ENCODE peak calls at places on chromosome 2, in seven cellular contexts. One of them, this sample, is unnamed. For H3K4me1, the result is how much of the 10 kb centered on the place peaks cover.

GRCh38 chr2:43751476-43751875 is 22.4 kb upstream of the DYNC2LI1 start:
- DNase-seq in CD8-positive, alpha-beta T cell: no peak
- DNase-seq in mucosa of descending colon: no peak
- DNase-seq in CD4-positive, CD25-positive, alpha-beta regulatory T cell: no peak
- DNase-seq in GM23338: no peak
- DNase-seq in sigmoid colon: no peak
- DNase-seq in SJSA1: no peak
- DNase-seq in this sample: no peak

GRCh38 chr2:207765541-207765940 is 4.2 kb downstream of the FZD5 start:
- DNase-seq in CD4-positive, CD25-positive, alpha-beta regulatory T cell: no peak
- DNase-seq in mucosa of descending colon: peak
- DNase-seq in CD8-positive, alpha-beta T cell: no peak
- DNase-seq in SJSA1: no peak
- DNase-seq in sigmoid colon: no peak
- DNase-seq in GM23338: peak
- DNase-seq in this sample: no peak

GRCh38 chr2:160194946-160195345 is 5.1 kb downstream of the ITGB6 start:
- DNase-seq in CD8-positive, alpha-beta T cell: no peak
- DNase-seq in GM23338: no peak
- DNase-seq in mucosa of descending colon: no peak
- DNase-seq in CD4-positive, CD25-positive, alpha-beta regulatory T cell: no peak
- DNase-seq in sigmoid colon: no peak
- DNase-seq in SJSA1: no peak
- DNase-seq in this sample: no peak

GRCh38 chr2:231928481-231928880 is 2.3 kb upstream of the NPPC start:
- DNase-seq in SJSA1: peak
- DNase-seq in sigmoid colon: peak
- DNase-seq in CD4-positive, CD25-positive, alpha-beta regulatory T cell: no peak
- DNase-seq in GM23338: peak
- DNase-seq in mucosa of descending colon: no peak
- DNase-seq in CD8-positive, alpha-beta T cell: no peak
- DNase-seq in this sample: no peak

GRCh38 chr2:117958186-117958585 is 55.7 kb downstream of the CCDC93 start:
- DNase-seq in sigmoid colon: no peak
- DNase-seq in CD4-positive, CD25-positive, alpha-beta regulatory T cell: no peak
- DNase-seq in mucosa of descending colon: peak
- DNase-seq in SJSA1: no peak
- DNase-seq in GM23338: no peak
- DNase-seq in CD8-positive, alpha-beta T cell: no peak
- DNase-seq in this sample: no peak

GRCh38 chr2:109703076-109703475 is 88.9 kb downstream of the SOWAHC start:
- DNase-seq in CD8-positive, alpha-beta T cell: no peak
- DNase-seq in SJSA1: no peak
- DNase-seq in CD4-positive, CD25-positive, alpha-beta regulatory T cell: no peak
- DNase-seq in sigmoid colon: peak
- DNase-seq in GM23338: no peak
- DNase-seq in mucosa of descending colon: no peak
- DNase-seq in this sample: no peak

GRCh38 chr2:186913870-186914269 is 64.9 kb upstream of the ZSWIM2 start:
- DNase-seq in SJSA1: no peak
- DNase-seq in mucosa of descending colon: no peak
- DNase-seq in CD8-positive, alpha-beta T cell: no peak
- DNase-seq in GM23338: no peak
- DNase-seq in sigmoid colon: no peak
- DNase-seq in CD4-positive, CD25-positive, alpha-beta regulatory T cell: no peak
- DNase-seq in this sample: peak

GRCh38 chr2:175234153-175234552 is 52.6 kb upstream of the ATP5MC3 start:
- DNase-seq in CD4-positive, CD25-positive, alpha-beta regulatory T cell: no peak
- DNase-seq in SJSA1: no peak
- DNase-seq in GM23338: no peak
- DNase-seq in sigmoid colon: no peak
- DNase-seq in CD8-positive, alpha-beta T cell: no peak
- DNase-seq in mucosa of descending colon: no peak
- DNase-seq in this sample: no peak

GRCh38 chr2:12202702-12203101 is 456.3 kb downstream of the LPIN1 start:
- DNase-seq in sigmoid colon: peak
- DNase-seq in mucosa of descending colon: peak
- DNase-seq in CD4-positive, CD25-positive, alpha-beta regulatory T cell: no peak
- DNase-seq in GM23338: no peak
- DNase-seq in SJSA1: no peak
- DNase-seq in CD8-positive, alpha-beta T cell: no peak
- DNase-seq in this sample: no peak

GRCh38 chr2:231886071-231886681 is 40.0 kb downstream of the NPPC start:
- DNase-seq in SJSA1: no peak
- DNase-seq in CD4-positive, CD25-positive, alpha-beta regulatory T cell: no peak
- DNase-seq in GM23338: no peak
- DNase-seq in CD8-positive, alpha-beta T cell: no peak
- DNase-seq in sigmoid colon: no peak
- DNase-seq in mucosa of descending colon: no peak
- DNase-seq in this sample: no peak

GRCh38 chr2:25227576-25227975 is 59.2 kb upstream of the POMC start:
- DNase-seq in CD8-positive, alpha-beta T cell: no peak
- DNase-seq in sigmoid colon: no peak
- DNase-seq in SJSA1: no peak
- DNase-seq in CD4-positive, CD25-positive, alpha-beta regulatory T cell: no peak
- DNase-seq in mucosa of descending colon: no peak
- DNase-seq in GM23338: peak
- DNase-seq in this sample: no peak

GRCh38 chr2:193885419-193885818 is 1690.7 kb upstream of the TMEFF2 start:
- DNase-seq in sigmoid colon: no peak
- DNase-seq in CD4-positive, CD25-positive, alpha-beta regulatory T cell: no peak
- DNase-seq in SJSA1: no peak
- DNase-seq in CD8-positive, alpha-beta T cell: no peak
- DNase-seq in mucosa of descending colon: no peak
- DNase-seq in GM23338: no peak
- DNase-seq in this sample: no peak

GRCh38 chr2:8633186-8633734 is 48.6 kb upstream of the ID2 start:
- DNase-seq in GM23338: no peak
- DNase-seq in mucosa of descending colon: no peak
- DNase-seq in CD8-positive, alpha-beta T cell: no peak
- DNase-seq in CD4-positive, CD25-positive, alpha-beta regulatory T cell: no peak
- DNase-seq in SJSA1: no peak
- DNase-seq in sigmoid colon: no peak
- DNase-seq in this sample: no peak

GRCh38 chr2:50225021-50225928 is 806.7 kb downstream of the NRXN1 start:
- DNase-seq in SJSA1: no peak
- DNase-seq in CD4-positive, CD25-positive, alpha-beta regulatory T cell: no peak
- DNase-seq in sigmoid colon: no peak
- DNase-seq in GM23338: peak
- DNase-seq in CD8-positive, alpha-beta T cell: no peak
- DNase-seq in mucosa of descending colon: no peak
- DNase-seq in this sample: no peak

GRCh38 chr2:232873292-232873908 is 3.3 kb downstream of the SNORC start:
- DNase-seq in CD4-positive, CD25-positive, alpha-beta regulatory T cell: no peak
- DNase-seq in GM23338: no peak
- DNase-seq in SJSA1: no peak
- DNase-seq in CD8-positive, alpha-beta T cell: no peak
- DNase-seq in sigmoid colon: peak
- DNase-seq in mucosa of descending colon: peak
- DNase-seq in this sample: no peak

GRCh38 chr2:143901185-143901842 is 618.6 kb downstream of the ZEB2 start:
- DNase-seq in mucosa of descending colon: no peak
- DNase-seq in GM23338: no peak
- DNase-seq in sigmoid colon: no peak
- DNase-seq in CD8-positive, alpha-beta T cell: no peak
- DNase-seq in CD4-positive, CD25-positive, alpha-beta regulatory T cell: no peak
- DNase-seq in SJSA1: no peak
- DNase-seq in this sample: no peak

GRCh38 chr2:74103763-74104162 is 43.9 kb downstream of the BOLA3 start:
- DNase-seq in CD4-positive, CD25-positive, alpha-beta regulatory T cell: no peak
- DNase-seq in SJSA1: no peak
- DNase-seq in sigmoid colon: no peak
- DNase-seq in mucosa of descending colon: no peak
- DNase-seq in GM23338: no peak
- DNase-seq in CD8-positive, alpha-beta T cell: no peak
- DNase-seq in this sample: no peak

GRCh38 chr2:218448934-218449333 is 30.0 kb downstream of the VIL1 start:
- DNase-seq in SJSA1: no peak
- DNase-seq in GM23338: no peak
- DNase-seq in mucosa of descending colon: peak
- DNase-seq in sigmoid colon: no peak
- DNase-seq in CD4-positive, CD25-positive, alpha-beta regulatory T cell: no peak
- DNase-seq in CD8-positive, alpha-beta T cell: no peak
- DNase-seq in this sample: no peak

GRCh38 chr2:216370961-216371633 is 1.2 kb downstream of the MARCHF4 start:
- DNase-seq in CD8-positive, alpha-beta T cell: no peak
- DNase-seq in sigmoid colon: no peak
- DNase-seq in GM23338: peak
- DNase-seq in mucosa of descending colon: no peak
- DNase-seq in CD4-positive, CD25-positive, alpha-beta regulatory T cell: no peak
- DNase-seq in SJSA1: no peak
- DNase-seq in this sample: no peak

DNA sequence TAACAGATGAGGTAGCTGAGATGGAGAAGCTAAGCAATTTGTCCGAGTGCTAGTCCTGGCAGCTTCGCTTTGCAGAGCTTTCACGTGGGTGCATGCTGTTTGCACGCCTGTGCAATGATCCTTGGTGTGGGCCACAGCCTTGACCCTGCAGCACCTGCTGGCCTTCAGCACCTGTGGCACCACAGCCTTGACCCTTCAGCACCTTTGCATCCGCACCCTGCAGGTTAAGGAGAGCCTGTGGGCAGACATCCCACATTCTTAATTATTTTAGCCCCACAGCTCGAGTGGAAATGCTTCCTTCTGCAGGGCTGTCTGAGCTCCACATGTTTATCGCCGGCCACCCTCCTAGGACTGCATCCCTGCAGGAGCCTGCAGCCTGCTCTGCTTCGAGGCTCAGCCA is 19.3 kb downstream of the NCK2 start:
- DNase-seq in CD8-positive, alpha-beta T cell: no peak
- DNase-seq in mucosa of descending colon: no peak
- DNase-seq in SJSA1: no peak
- DNase-seq in CD4-positive, CD25-positive, alpha-beta regulatory T cell: no peak
- DNase-seq in GM23338: no peak
- DNase-seq in sigmoid colon: no peak
- DNase-seq in this sample: no peak
- H3K4me1 ChIP-seq in CD8-positive, alpha-beta T cell: half or more
- H3K4me1 ChIP-seq in mucosa of descending colon: under half
- H3K4me1 ChIP-seq in SJSA1: under half
- H3K4me1 ChIP-seq in CD4-positive, CD25-positive, alpha-beta regulatory T cell: half or more
- H3K4me1 ChIP-seq in GM23338: under half
- H3K4me1 ChIP-seq in sigmoid colon: under half
- H3K4me1 ChIP-seq in this sample: under half

GRCh38 chr2:36561223-36561944 is 36.6 kb downstream of the FEZ2 start:
- DNase-seq in GM23338: peak
- DNase-seq in CD4-positive, CD25-positive, alpha-beta regulatory T cell: no peak
- DNase-seq in CD8-positive, alpha-beta T cell: no peak
- DNase-seq in SJSA1: peak
- DNase-seq in mucosa of descending colon: peak
- DNase-seq in sigmoid colon: no peak
- DNase-seq in this sample: no peak

GRCh38 chr2:36559221-36559942 is 38.6 kb downstream of the FEZ2 start:
- DNase-seq in mucosa of descending colon: no peak
- DNase-seq in GM23338: peak
- DNase-seq in SJSA1: no peak
- DNase-seq in CD8-positive, alpha-beta T cell: no peak
- DNase-seq in sigmoid colon: no peak
- DNase-seq in CD4-positive, CD25-positive, alpha-beta regulatory T cell: no peak
- DNase-seq in this sample: no peak

GRCh38 chr2:36562973-36563532 is 34.9 kb downstream of the FEZ2 start:
- DNase-seq in GM23338: no peak
- DNase-seq in mucosa of descending colon: no peak
- DNase-seq in SJSA1: no peak
- DNase-seq in CD8-positive, alpha-beta T cell: no peak
- DNase-seq in sigmoid colon: no peak
- DNase-seq in CD4-positive, CD25-positive, alpha-beta regulatory T cell: no peak
- DNase-seq in this sample: no peak

GRCh38 chr2:36562245-36562644 is 35.7 kb downstream of the FEZ2 start:
- DNase-seq in sigmoid colon: no peak
- DNase-seq in SJSA1: no peak
- DNase-seq in GM23338: no peak
- DNase-seq in CD4-positive, CD25-positive, alpha-beta regulatory T cell: no peak
- DNase-seq in CD8-positive, alpha-beta T cell: no peak
- DNase-seq in mucosa of descending colon: no peak
- DNase-seq in this sample: no peak

GRCh38 chr2:36560726-36561125 is 37.2 kb downstream of the FEZ2 start:
- DNase-seq in mucosa of descending colon: no peak
- DNase-seq in GM23338: no peak
- DNase-seq in CD8-positive, alpha-beta T cell: no peak
- DNase-seq in sigmoid colon: no peak
- DNase-seq in CD4-positive, CD25-positive, alpha-beta regulatory T cell: no peak
- DNase-seq in SJSA1: no peak
- DNase-seq in this sample: no peak
- H3K4me1 ChIP-seq in mucosa of descending colon: under half
- H3K4me1 ChIP-seq in GM23338: under half
- H3K4me1 ChIP-seq in CD8-positive, alpha-beta T cell: under half
- H3K4me1 ChIP-seq in sigmoid colon: under half
- H3K4me1 ChIP-seq in CD4-positive, CD25-positive, alpha-beta regulatory T cell: under half
- H3K4me1 ChIP-seq in SJSA1: half or more
- H3K4me1 ChIP-seq in this sample: under half

DNA sequence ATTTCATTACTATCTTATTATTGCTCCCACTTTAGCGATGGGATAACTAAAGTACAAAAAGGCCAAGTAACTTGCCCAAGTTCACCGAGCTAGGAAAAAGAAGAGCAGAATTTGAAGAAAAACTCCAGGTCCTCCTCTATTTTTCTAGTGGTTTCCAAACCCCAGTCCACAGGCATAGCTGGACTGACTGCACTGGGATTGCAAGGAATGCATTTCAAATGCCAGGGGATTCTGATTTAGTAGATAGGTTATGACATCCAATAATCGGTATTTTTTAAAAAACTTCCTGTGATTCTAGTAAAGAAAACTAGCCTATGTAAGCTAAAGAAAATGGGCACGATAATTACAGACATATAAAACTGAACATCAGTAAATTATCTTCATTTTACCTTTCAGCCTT is 62.7 kb upstream of the GALNT5 start:
- DNase-seq in mucosa of descending colon: no peak
- DNase-seq in SJSA1: no peak
- DNase-seq in CD4-positive, CD25-positive, alpha-beta regulatory T cell: no peak
- DNase-seq in CD8-positive, alpha-beta T cell: no peak
- DNase-seq in GM23338: no peak
- DNase-seq in sigmoid colon: no peak
- DNase-seq in this sample: no peak
- H3K4me1 ChIP-seq in mucosa of descending colon: under half
- H3K4me1 ChIP-seq in SJSA1: under half
- H3K4me1 ChIP-seq in CD4-positive, CD25-positive, alpha-beta regulatory T cell: under half
- H3K4me1 ChIP-seq in CD8-positive, alpha-beta T cell: under half
- H3K4me1 ChIP-seq in GM23338: under half
- H3K4me1 ChIP-seq in sigmoid colon: under half
- H3K4me1 ChIP-seq in this sample: under half

GRCh38 chr2:119423041-119423440 is 8.6 kb upstream of the TMEM37 start:
- DNase-seq in CD8-positive, alpha-beta T cell: no peak
- DNase-seq in CD4-positive, CD25-positive, alpha-beta regulatory T cell: no peak
- DNase-seq in SJSA1: no peak
- DNase-seq in mucosa of descending colon: no peak
- DNase-seq in sigmoid colon: no peak
- DNase-seq in GM23338: no peak
- DNase-seq in this sample: no peak

GRCh38 chr2:119424284-119425118 is 7.2 kb upstream of the TMEM37 start:
- DNase-seq in mucosa of descending colon: no peak
- DNase-seq in SJSA1: no peak
- DNase-seq in CD8-positive, alpha-beta T cell: no peak
- DNase-seq in sigmoid colon: no peak
- DNase-seq in CD4-positive, CD25-positive, alpha-beta regulatory T cell: no peak
- DNase-seq in GM23338: no peak
- DNase-seq in this sample: no peak

GRCh38 chr2:119422521-119422920 is 9.1 kb upstream of the TMEM37 start:
- DNase-seq in GM23338: no peak
- DNase-seq in CD4-positive, CD25-positive, alpha-beta regulatory T cell: no peak
- DNase-seq in SJSA1: no peak
- DNase-seq in mucosa of descending colon: no peak
- DNase-seq in CD8-positive, alpha-beta T cell: no peak
- DNase-seq in sigmoid colon: no peak
- DNase-seq in this sample: no peak

GRCh38 chr2:119425119-119425405 is 6.6 kb upstream of the TMEM37 start:
- DNase-seq in mucosa of descending colon: no peak
- DNase-seq in CD4-positive, CD25-positive, alpha-beta regulatory T cell: no peak
- DNase-seq in CD8-positive, alpha-beta T cell: no peak
- DNase-seq in GM23338: no peak
- DNase-seq in sigmoid colon: no peak
- DNase-seq in SJSA1: no peak
- DNase-seq in this sample: no peak

GRCh38 chr2:119423811-119424210 is 7.8 kb upstream of the TMEM37 start:
- DNase-seq in mucosa of descending colon: no peak
- DNase-seq in CD4-positive, CD25-positive, alpha-beta regulatory T cell: no peak
- DNase-seq in sigmoid colon: no peak
- DNase-seq in SJSA1: no peak
- DNase-seq in CD8-positive, alpha-beta T cell: no peak
- DNase-seq in GM23338: no peak
- DNase-seq in this sample: no peak
- H3K4me1 ChIP-seq in mucosa of descending colon: half or more
- H3K4me1 ChIP-seq in CD4-positive, CD25-positive, alpha-beta regulatory T cell: under half
- H3K4me1 ChIP-seq in sigmoid colon: under half
- H3K4me1 ChIP-seq in SJSA1: under half
- H3K4me1 ChIP-seq in CD8-positive, alpha-beta T cell: under half
- H3K4me1 ChIP-seq in GM23338: under half
- H3K4me1 ChIP-seq in this sample: under half

This sample was measured in OCI-LY7.